ENCODE peak calls at places on chromosomes 7 and 10, in nine cellular contexts. V is IMR-90, J is stomach, N is A549, Q is uterus, P is esophagus squamous epithelium, G is upper lobe of left lung, S is body of pancreas, U is ovary. Y is an unnamed sample. For H3K4me1, the result is how much of the 10 kb centered on the place peaks cover.

GRCh38 chr10:63210611-63211196 is 77.6 kb downstream of the NRBF2 start:
- DNase-seq in V (peak), J (no peak), N (no peak), Q (no peak), P (no peak), G (no peak), S (no peak), U (no peak), Y (no peak)

GRCh38 chr10:60299961-60300883 is 89.5 kb downstream of the ANK3 start:
- DNase-seq in V (peak), J (no peak), N (no peak), Q (no peak), P (no peak), G (no peak), S (peak), U (no peak), Y (no peak)

GRCh38 chr10:86655173-86655540 is 810 bp downstream of the OPN4 start:
- DNase-seq in V (no peak), J (no peak), N (no peak), Q (no peak), P (no peak), G (no peak), S (no peak), U (peak), Y (no peak)

GRCh38 chr7:75563171-75563570 is 71.1 kb downstream of the SPDYE5 start:
- DNase-seq in V (no peak), J (no peak), N (no peak), Q (no peak), P (no peak), G (no peak), S (no peak), U (no peak), Y (no peak)

GRCh38 chr7:39574673-39575349 is 8.6 kb downstream of the YAE1 start:
- DNase-seq in V (no peak), J (no peak), N (no peak), Q (no peak), P (no peak), G (no peak), S (no peak), U (no peak), Y (no peak)

GRCh38 chr7:112521942-112522341 is 41.2 kb downstream of the LSMEM1 start:
- DNase-seq in V (no peak), J (no peak), N (no peak), Q (no peak), P (no peak), G (no peak), S (no peak), U (no peak), Y (no peak)

GRCh38 chr7:49776994-49777393 is 3.6 kb downstream of the VWC2 start:
- DNase-seq in V (no peak), J (no peak), N (peak), Q (no peak), P (no peak), G (no peak), S (peak), U (peak), Y (no peak)

GRCh38 chr7:34104992-34105391 is 199.7 kb downstream of the BMPER start:
- DNase-seq in V (peak), J (no peak), N (no peak), Q (no peak), P (no peak), G (no peak), S (no peak), U (no peak), Y (no peak)

GRCh38 chr10:12635127-12635541 is 285.8 kb downstream of the CAMK1D start:
- DNase-seq in V (peak), J (no peak), N (peak), Q (no peak), P (no peak), G (no peak), S (no peak), U (no peak), Y (no peak)

GRCh38 chr7:137682596-137682995 is 164.2 kb downstream of the DGKI start:
- DNase-seq in V (peak), J (no peak), N (no peak), Q (peak), P (no peak), G (no peak), S (no peak), U (no peak), Y (no peak)

GRCh38 chr10:71339796-71340589 is 20.9 kb downstream of the SLC29A3 start:
- DNase-seq in V (no peak), J (peak), N (peak), Q (no peak), P (no peak), G (peak), S (no peak), U (no peak), Y (no peak)
- H3K27ac ChIP-seq in V (no peak), J (peak), N (peak), Q (no peak), P (no peak), G (no peak), S (no peak), U (no peak), Y (no peak)

GRCh38 chr10:34537629-34538231 is 277.4 kb downstream of the PARD3 start:
- DNase-seq in V (no peak), J (no peak), N (no peak), Q (no peak), P (no peak), G (no peak), S (no peak), U (no peak), Y (no peak)
- H3K4me1 ChIP-seq in V (under half), J (under half), N (half or more), Q (under half), P (under half), G (under half), S (under half), U (under half), Y (under half)

GRCh38 chr10:1122349-1122748 is 66.2 kb downstream of the WDR37 start:
- DNase-seq in V (no peak), J (no peak), N (no peak), Q (no peak), P (no peak), G (peak), S (no peak), U (no peak), Y (no peak)

GRCh38 chr10:1123198-1123597 is 67.0 kb downstream of the WDR37 start:
- DNase-seq in V (no peak), J (no peak), N (no peak), Q (no peak), P (no peak), G (no peak), S (no peak), U (no peak), Y (no peak)

GRCh38 chr10:1124796-1125195 is 68.6 kb downstream of the WDR37 start:
- DNase-seq in V (no peak), J (no peak), N (no peak), Q (no peak), P (no peak), G (no peak), S (no peak), U (no peak), Y (no peak)

GRCh38 chr10:1126461-1126860 is 70.3 kb downstream of the WDR37 start:
- DNase-seq in V (no peak), J (no peak), N (no peak), Q (no peak), P (no peak), G (no peak), S (no peak), U (no peak), Y (no peak)

DNA sequence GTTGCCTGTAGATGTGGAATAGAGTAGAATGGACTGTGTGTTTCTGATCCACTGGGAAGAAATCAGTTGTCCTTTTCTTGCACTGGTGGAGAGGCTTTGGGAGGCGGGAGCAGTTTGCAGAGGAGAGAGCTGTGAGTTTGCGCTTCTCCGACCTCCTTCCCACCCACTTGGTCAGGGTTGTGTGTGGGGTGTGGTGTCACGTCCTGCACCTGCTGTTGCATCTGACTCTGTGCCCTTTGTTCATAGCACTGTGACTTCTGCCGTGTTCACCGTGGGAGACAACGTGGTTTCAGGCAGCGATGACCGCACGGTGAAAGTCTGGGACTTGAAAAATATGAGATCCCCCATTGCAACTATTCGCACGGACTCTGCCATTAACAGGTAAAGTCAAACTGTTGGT is 67.8 kb downstream of the WDR37 start:
- DNase-seq in V (no peak), J (no peak), N (no peak), Q (no peak), P (no peak), G (no peak), S (no peak), U (no peak), Y (no peak)
- TF ChIP-seq POLR2A in V (no peak), J (no peak), N (no peak), Q (no peak), P (no peak), G (no peak), S (no peak), U (no peak), Y (no peak)

DNA sequence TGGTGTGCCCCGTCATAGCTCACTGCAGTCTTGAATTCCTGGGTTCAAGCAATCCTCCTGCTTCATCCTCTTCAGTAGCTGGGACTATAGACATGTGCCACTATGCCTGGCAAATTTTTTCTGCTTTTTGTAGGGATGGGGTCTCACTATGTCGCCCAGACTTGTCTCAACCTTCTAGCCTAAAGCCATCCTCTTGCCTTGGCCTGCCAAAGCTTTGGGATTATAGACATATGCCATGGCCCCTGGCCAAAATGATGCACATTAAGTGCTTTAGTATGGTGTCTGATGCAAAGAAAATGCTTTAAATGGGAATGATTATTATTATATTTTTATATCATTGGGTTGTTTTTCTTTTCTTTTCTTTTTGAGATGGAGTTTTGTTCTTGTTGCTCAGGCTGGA is 33.2 kb upstream of the VCL start:
- DNase-seq in V (no peak), J (no peak), N (no peak), Q (no peak), P (no peak), G (no peak), S (no peak), U (no peak), Y (no peak)
- H3K27ac ChIP-seq in V (peak), J (peak), N (peak), Q (peak), P (no peak), G (no peak), S (no peak), U (no peak), Y (no peak)

GRCh38 chr10:132456881-132457280 is 59.9 kb downstream of the PWWP2B start:
- DNase-seq in V (no peak), J (no peak), N (no peak), Q (no peak), P (no peak), G (peak), S (no peak), U (no peak), Y (no peak)
- H3K4me1 ChIP-seq in V (under half), J (under half), N (under half), Q (under half), P (half or more), G (under half), S (under half), U (under half), Y (under half)

DNA sequence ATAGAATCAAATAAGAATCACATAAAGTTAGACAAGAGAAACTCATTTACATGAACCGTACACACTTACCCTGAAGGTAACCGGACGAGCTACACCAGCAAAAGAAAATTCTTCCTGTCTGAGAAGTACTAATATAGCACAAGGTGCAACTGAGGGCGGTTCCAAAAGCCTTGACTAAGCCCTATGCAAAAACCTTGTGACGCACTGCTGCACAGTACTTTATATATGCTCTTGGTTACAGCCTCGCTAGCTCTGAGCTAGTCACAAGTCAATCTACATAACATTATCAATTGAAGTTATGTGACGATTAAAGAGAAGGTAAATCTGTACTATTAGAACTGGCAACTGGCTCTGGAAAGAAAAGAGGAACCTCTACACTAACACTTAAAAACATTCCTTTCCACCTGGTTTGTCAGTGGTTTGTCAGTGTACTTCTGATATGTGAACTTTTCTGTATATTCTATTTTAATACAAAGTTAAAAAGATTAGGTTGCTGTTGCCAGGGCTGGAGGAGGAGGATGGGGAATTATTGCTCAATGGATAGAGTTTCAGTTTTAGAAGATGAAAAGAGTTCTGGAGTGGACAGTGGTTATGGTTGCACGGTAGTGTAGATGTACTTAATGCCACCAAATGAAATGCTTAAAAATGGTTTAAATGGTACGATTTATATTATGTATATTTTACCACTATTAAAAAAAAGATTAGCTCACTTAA is 21.6 kb downstream of the NT5C3A start:
- DNase-seq in V (peak), J (peak), N (peak), Q (no peak), P (peak), G (no peak), S (peak), U (no peak), Y (peak)
- TF ChIP-seq POLR2A in V (no peak), J (peak), N (no peak), Q (no peak), P (no peak), G (peak), S (peak), U (no peak), Y (peak)

GRCh38 chr10:119250641-119251314 is 43.4 kb downstream of the GRK5 start:
- DNase-seq in V (peak), J (no peak), N (peak), Q (no peak), P (no peak), G (no peak), S (no peak), U (no peak), Y (no peak)
- H3K27ac ChIP-seq in V (peak), J (peak), N (peak), Q (peak), P (peak), G (peak), S (no peak), U (peak), Y (no peak)

GRCh38 chr10:91135113-91135512 is 85.3 kb upstream of the PCGF5 start:
- DNase-seq in V (no peak), J (no peak), N (no peak), Q (no peak), P (no peak), G (peak), S (no peak), U (no peak), Y (no peak)
- H3K4me1 ChIP-seq in V (under half), J (under half), N (under half), Q (under half), P (under half), G (under half), S (under half), U (under half), Y (under half)